ENCODE peak calls at places on chromosomes 4 and X, in seven cellular contexts. I is right lobe of liver, K is body of pancreas, F is spleen, N is stomach, O is transverse colon, L is upper lobe of left lung. W is an unnamed sample.

GRCh38 chrX:136694491-136695087 is 46.6 kb downstream of the CD40LG start:
- DNase-seq in I (no peak), K (no peak), F (no peak), N (no peak), O (no peak), L (no peak), W (no peak)

GRCh38 chr4:139814285-139815015 is 148.8 kb downstream of the MGST2 start:
- DNase-seq in I (peak; percentile 74), K (no peak), F (no peak), N (no peak), O (no peak), L (peak; percentile 37), W (no peak)

GRCh38 chrX:149527705-149528104 is 13.1 kb upstream of the EOLA1 start:
- DNase-seq in I (no peak), K (no peak), F (no peak), N (no peak), O (no peak), L (no peak), W (no peak)

GRCh38 chr4:80876810-80877209 is 153.7 kb upstream of the BMP3 start:
- DNase-seq in I (no peak), K (no peak), F (no peak), N (no peak), O (no peak), L (no peak), W (no peak)

GRCh38 chrX:154731203-154731602 is 19.7 kb downstream of the GAB3 start:
- DNase-seq in I (no peak), K (no peak), F (no peak), N (no peak), O (no peak), L (no peak), W (no peak)

GRCh38 chr4:20078644-20079043 is 173.1 kb upstream of the SLIT2 start:
- DNase-seq in I (no peak), K (no peak), F (no peak), N (no peak), O (no peak), L (no peak), W (no peak)

GRCh38 chr4:111546881-111547280 is 598.4 kb upstream of the FAM241A start:
- DNase-seq in I (no peak), K (no peak), F (no peak), N (no peak), O (no peak), L (no peak), W (no peak)

GRCh38 chr4:129254126-129254525 is 158.2 kb downstream of the C4orf33 start:
- DNase-seq in I (no peak), K (no peak), F (no peak), N (no peak), O (no peak), L (no peak), W (no peak)

GRCh38 chrX:132461886-132462285 is 27.0 kb downstream of the MBNL3 start:
- DNase-seq in I (no peak), K (no peak), F (no peak), N (no peak), O (no peak), L (no peak), W (no peak)

GRCh38 chr4:3452376-3452775 is 10.6 kb downstream of the HGFAC start:
- DNase-seq in I (no peak), K (no peak), F (no peak), N (no peak), O (no peak), L (no peak), W (no peak)

GRCh38 chr4:32884198-32884597 is 2164.0 kb downstream of the PCDH7 start:
- DNase-seq in I (no peak), K (no peak), F (no peak), N (no peak), O (no peak), L (no peak), W (no peak)

GRCh38 chr4:78410225-78410624 is 141.3 kb upstream of the ANXA3 start:
- DNase-seq in I (no peak), K (no peak), F (no peak), N (no peak), O (no peak), L (no peak), W (no peak)

GRCh38 chr4:143618811-143619210 is 81.7 kb downstream of the FREM3 start:
- DNase-seq in I (no peak), K (no peak), F (no peak), N (no peak), O (no peak), L (no peak), W (no peak)

DNA sequence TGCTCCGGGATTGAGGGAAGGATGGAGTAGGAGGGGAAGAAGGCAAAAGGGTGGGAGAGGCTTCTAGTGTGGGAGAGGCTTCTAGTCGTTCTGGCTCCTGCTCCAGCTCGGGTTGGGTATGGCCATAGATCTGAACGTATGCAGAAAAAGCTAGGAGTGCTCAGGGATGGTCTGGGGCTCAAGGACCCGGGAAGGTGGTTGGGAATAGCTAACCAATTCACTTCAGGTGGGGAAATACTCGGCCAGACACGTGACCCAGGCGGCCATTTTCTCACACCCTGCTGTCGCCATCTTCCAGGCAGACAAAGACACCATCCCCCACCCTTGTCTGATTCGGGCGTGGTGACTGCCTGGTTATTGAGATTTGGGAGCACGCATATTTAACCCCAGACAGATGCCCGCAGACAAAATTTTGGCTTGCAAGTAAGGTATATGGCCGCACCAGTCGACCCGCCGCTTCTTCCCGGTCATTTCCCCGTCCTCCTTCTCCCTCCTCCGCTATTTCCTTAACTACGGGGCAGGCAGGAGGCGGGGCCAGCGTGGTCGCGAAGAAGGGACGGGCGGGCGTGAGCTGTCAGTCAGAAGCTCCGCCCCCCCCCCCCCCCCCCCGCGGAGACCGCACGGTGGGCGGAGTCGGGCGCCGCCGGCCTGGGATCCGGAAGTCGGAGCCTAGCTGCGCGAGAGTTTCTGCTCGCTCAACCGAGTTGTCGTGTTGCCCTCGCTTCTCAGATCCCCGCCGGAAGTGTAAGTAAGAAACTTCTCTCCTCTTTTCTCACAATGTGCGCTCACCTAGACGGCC is at the start of gene GNL3L:
- DNase-seq in I (peak; percentile 88), K (peak; percentile 87), F (peak; percentile 94), N (peak; percentile 87), O (peak; percentile 90), L (peak; percentile 88), W (peak; percentile 94)
- TF ChIP-seq POLR2A in I (peak; percentile 45), K (peak; percentile 67), F (no peak), N (no peak), O (peak; percentile 27), L (no peak), W (no peak)

GRCh38 chr4:24843121-24843520 is 47.7 kb downstream of the SOD3 start:
- DNase-seq in I (no peak), K (no peak), F (no peak), N (no peak), O (no peak), L (no peak), W (no peak)

GRCh38 chr4:24842356-24842755 is 47.0 kb downstream of the SOD3 start:
- DNase-seq in I (no peak), K (no peak), F (no peak), N (no peak), O (peak; percentile 38), L (no peak), W (no peak)

GRCh38 chr4:24837781-24838180 is 42.4 kb downstream of the SOD3 start:
- DNase-seq in I (no peak), K (no peak), F (no peak), N (no peak), O (no peak), L (no peak), W (no peak)

GRCh38 chr4:24840362-24840761 is 45.0 kb downstream of the SOD3 start:
- DNase-seq in I (no peak), K (no peak), F (no peak), N (no peak), O (no peak), L (no peak), W (no peak)

DNA sequence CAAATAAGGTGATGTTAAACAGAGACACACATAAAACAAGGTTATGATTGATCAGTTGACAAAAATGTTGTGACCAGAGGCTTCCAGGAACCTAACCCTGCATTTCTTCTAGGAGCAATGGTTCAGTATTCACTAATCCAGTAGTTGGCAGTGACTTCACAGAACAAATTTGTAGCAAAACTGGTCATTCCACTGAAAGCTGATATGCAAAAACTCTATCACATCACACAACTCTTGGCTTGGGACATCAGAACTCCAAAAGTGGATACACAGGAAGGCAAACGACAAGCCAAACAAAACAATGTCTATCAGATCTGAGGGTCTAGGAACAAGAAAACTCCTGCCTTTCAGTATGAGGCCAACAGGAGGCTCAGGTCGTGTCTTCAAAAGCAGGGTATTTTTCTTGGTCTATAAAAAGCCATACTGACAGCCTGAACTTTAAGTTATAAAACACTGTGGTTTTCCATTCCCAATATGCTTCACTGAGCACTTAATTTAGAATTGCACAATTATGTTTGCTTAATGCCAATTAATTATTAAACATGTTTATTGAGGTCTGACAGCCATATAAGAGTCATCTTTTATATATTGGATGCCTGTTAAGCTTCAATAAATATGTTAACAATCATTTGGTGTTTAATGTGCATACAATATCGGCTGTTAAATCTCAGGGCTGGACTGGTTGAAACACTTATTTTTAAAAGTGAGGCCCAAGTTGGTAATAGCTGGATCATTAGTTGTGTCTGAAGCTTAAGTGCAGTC is 45.6 kb downstream of the SOD3 start:
- DNase-seq in I (no peak), K (no peak), F (no peak), N (no peak), O (no peak), L (no peak), W (no peak)
- TF ChIP-seq CTCF in I (no peak), K (no peak), F (no peak), N (no peak), O (no peak), L (no peak), W (no peak)

GRCh38 chrX:103311401-103311785 is 603 bp upstream of the BEX2 start:
- DNase-seq in I (no peak), K (no peak), F (no peak), N (no peak), O (no peak), L (no peak), W (no peak)

GRCh38 chrX:103309860-103310591 is 764 bp downstream of the BEX2 start:
- DNase-seq in I (no peak), K (no peak), F (peak; percentile 79), N (no peak), O (no peak), L (no peak), W (no peak)

DNA sequence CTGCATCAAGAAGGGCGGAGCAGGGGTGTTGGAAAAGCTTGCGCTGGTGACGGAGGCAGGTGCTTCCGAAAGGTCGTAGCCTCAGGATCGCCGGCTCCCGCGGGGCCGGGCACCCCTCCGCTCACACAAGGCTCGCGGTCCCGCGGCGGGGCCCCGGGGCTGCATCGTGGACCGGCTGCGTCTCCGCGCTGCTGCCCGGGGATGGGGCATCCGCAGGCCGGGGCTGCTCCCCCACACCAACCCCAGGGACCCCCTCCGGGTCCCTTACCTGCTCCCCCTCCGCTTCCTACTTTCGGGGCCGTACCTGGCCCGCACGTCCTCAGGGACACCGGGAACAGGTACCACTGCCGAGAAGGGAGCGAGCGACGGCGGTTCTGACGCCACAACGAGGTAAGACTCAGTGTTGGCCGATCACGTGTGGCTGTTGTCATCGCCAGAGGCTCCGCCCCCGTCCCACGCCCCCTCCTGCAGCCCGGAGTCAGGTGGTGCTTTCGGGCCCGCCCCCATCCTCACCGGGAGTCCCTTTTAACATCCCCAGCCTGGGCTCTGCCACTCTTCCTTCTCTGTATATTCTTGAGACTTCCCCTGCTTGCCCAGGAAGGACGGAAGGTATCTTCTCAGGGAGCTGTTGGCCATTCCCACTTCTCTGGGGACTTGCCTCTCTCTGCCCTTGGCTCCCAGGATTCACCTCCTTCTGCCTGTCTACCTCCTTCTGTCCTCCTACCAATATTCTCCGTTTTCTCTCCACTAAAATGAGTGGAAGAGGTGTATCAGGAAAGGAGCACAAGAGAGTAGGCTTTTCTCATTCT is at the start of gene BEX2:
- DNase-seq in I (peak; percentile 40), K (peak; percentile 88), F (peak; percentile 93), N (peak; percentile 86), O (peak; percentile 86), L (peak; percentile 86), W (peak; percentile 81)
- TF ChIP-seq POLR2A in I (no peak), K (peak; percentile 85), F (peak; percentile 44), N (no peak), O (peak; percentile 66), L (peak; percentile 78), W (no peak)

GRCh38 chrX:140733766-140734342 is 24.3 kb downstream of the LINC00632 start:
- DNase-seq in I (no peak), K (peak; percentile 11), F (no peak), N (no peak), O (no peak), L (no peak), W (no peak)
- TF ChIP-seq CTCF in I (peak; percentile 76), K (peak; percentile 63), F (peak; percentile 70), N (peak; percentile 34), O (peak; percentile 45), L (peak; percentile 63), W (peak; percentile 13)